ENCODE peak calls at places on chromosome 17, in six cellular contexts. M is stomach, J is psoas muscle, K is colonic mucosa, T is GM23338, S is tibial artery. H is an unnamed sample.

GRCh38 chr17:31558748-31559646 is 167.5 kb downstream of the RAB11FIP4 start:
- DNase-seq in M (peak; percentile 79), J (peak; percentile 83), K (peak; percentile 78), T (peak; percentile 82), S (peak; percentile 90), H (peak; percentile 91)

GRCh38 chr17:65783845-65784334 is 222.4 kb upstream of the AXIN2 start:
- DNase-seq in M (no peak), J (no peak), K (peak; percentile 68), T (no peak), S (no peak), H (no peak)

GRCh38 chr17:77391668-77392375 is 251.1 kb downstream of the SEC14L1 start:
- DNase-seq in M (no peak), J (peak; percentile 76), K (peak; percentile 65), T (peak; percentile 88), S (peak; percentile 92), H (no peak)

GRCh38 chr17:17433260-17433659 is 43.5 kb upstream of the MED9 start:
- DNase-seq in M (no peak), J (no peak), K (no peak), T (peak; percentile 11), S (no peak), H (no peak)

GRCh38 chr17:4276514-4276913 is 12.7 kb upstream of the ANKFY1 start:
- DNase-seq in M (no peak), J (no peak), K (no peak), T (peak; percentile 30), S (no peak), H (no peak)

GRCh38 chr17:79733692-79734070 is 2.9 kb downstream of the ENPP7 start:
- DNase-seq in M (no peak), J (no peak), K (no peak), T (no peak), S (no peak), H (no peak)

GRCh38 chr17:8991514-8992285 is 26.2 kb upstream of the PIK3R5 start:
- DNase-seq in M (peak; percentile 70), J (peak; percentile 26), K (peak; percentile 74), T (peak; percentile 95), S (peak; percentile 83), H (no peak)

GRCh38 chr17:49180303-49180702 is 30.1 kb downstream of the GNGT2 start:
- DNase-seq in M (peak; percentile 73), J (peak; percentile 52), K (peak; percentile 77), T (peak; percentile 90), S (peak; percentile 74), H (no peak)

GRCh38 chr17:6075050-6075449 is 4.9 kb downstream of the WSCD1 start:
- DNase-seq in M (no peak), J (no peak), K (no peak), T (no peak), S (no peak), H (no peak)

GRCh38 chr17:66364508-66365203 is 62.2 kb downstream of the PRKCA start:
- DNase-seq in M (no peak), J (no peak), K (no peak), T (no peak), S (no peak), H (no peak)

DNA sequence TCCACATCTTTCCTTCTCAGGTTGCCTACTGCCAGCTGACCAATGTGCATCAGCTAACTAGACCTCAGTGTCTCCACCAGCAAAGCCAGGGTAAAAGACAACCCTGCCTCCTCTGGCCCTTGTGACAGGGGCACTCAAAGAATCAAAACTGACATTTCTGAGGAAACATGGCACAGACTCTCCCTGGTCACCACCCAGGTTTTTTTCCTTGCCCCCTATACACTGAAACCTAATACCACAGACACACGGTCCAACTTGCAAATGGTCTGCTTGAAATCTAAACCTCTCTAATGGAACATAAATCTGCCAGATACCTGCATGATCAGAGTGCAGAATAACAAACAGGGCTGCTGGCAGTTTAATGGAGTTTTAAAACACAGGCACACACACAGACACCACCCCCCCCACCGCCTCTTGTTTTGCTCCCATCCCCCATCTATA is 19.5 kb upstream of the CORO6 start:
- DNase-seq in M (no peak), J (no peak), K (no peak), T (no peak), S (no peak), H (no peak)
- H3K27ac ChIP-seq in M (peak overlapping the region; percentile 73), J (peak overlapping the region; percentile 94), K (no peak overlapping the region), T (no peak overlapping the region), S (peak overlapping the region; percentile 70), H (peak overlapping the region; percentile 27)

DNA sequence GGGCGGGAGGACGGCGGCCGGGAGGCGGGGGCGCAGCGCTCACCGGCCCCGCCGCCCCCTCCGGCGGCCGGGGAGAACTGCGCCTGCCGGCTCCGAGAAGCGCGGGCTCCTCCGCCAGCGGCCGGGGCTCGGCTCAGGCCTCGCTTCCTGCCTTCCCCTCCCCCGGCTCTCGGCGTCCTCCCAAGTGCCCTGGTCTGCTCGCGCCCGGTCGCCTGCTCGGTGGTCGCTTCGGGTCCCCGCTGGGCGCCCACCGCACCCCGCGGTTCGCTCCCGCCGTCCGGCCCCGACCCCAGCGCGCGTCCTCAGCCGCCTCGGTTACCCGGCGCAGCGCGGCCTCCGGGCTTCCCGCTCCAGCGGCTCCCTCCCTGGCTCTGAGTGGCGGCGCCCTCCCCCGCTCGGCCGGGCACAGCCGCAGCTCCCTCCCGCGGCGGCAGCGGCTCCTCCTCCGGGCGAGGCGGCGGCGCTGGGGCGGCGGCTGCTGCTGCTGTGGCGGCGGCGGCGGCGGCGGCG is 294 bp downstream of the UBTF start:
- DNase-seq in M (peak; percentile 71), J (peak; percentile 80), K (peak; percentile 61), T (peak; percentile 80), S (peak; percentile 78), H (peak; percentile 80)
- TF ChIP-seq CTCF in M (peak; percentile 4), J (peak; percentile 62), K (peak; percentile 16), T (no peak), S (peak; percentile 46), H (no peak)

GRCh38 chr17:27413295-27413694 is 43.0 kb upstream of the KSR1 start:
- DNase-seq in M (no peak), J (no peak), K (no peak), T (no peak), S (no peak), H (no peak)
- H3K27ac ChIP-seq in M (no peak overlapping the region), J (no peak overlapping the region), K (no peak overlapping the region), T (no peak overlapping the region), S (no peak overlapping the region), H (no peak overlapping the region)

DNA sequence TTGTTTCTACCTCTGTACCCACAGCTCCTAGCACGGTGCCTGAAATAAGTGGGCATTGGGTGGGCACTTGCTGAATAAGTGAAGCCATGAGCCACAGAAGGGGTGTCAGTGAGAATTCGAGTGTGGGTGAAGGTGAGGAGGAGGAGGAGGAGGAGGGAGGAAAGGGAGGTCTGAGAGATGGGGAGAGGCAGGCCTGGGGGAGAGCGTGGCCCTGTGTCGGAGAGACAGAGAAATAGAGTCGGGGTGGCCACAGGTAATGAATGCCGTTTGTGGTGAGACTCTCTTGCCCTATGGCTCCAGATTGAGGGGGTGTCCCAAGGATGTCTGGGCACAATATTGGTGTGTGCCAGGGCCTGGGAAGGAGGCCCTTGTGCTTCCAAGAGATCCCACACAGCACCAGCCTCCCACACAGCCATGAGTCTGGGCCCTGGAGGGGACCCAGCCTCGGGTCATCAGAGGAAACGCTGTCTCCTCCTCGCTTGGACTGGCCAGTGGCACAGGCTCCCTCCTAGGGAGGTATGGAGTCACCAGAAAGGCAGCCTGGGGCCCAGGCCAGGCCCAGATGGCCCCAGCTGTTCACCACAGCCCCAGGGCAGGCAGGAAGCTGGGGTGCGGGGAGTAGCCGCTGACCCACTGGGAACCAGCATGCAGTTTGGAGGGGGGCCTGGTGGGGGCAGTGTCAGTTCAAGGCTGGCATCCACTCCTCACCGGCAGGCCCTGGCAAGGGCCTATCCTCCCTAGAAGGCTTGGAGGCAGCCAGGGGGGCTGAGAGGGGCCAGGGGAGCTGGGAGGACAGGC is 49.0 kb downstream of the SDK2 start:
- DNase-seq in M (peak; percentile 31), J (peak; percentile 25), K (peak; percentile 53), T (peak; percentile 72), S (no peak), H (no peak)
- TF ChIP-seq CTCF in M (no peak), J (peak; percentile 56), K (peak; percentile 29), T (peak; percentile 52), S (peak; percentile 18), H (no peak)

DNA sequence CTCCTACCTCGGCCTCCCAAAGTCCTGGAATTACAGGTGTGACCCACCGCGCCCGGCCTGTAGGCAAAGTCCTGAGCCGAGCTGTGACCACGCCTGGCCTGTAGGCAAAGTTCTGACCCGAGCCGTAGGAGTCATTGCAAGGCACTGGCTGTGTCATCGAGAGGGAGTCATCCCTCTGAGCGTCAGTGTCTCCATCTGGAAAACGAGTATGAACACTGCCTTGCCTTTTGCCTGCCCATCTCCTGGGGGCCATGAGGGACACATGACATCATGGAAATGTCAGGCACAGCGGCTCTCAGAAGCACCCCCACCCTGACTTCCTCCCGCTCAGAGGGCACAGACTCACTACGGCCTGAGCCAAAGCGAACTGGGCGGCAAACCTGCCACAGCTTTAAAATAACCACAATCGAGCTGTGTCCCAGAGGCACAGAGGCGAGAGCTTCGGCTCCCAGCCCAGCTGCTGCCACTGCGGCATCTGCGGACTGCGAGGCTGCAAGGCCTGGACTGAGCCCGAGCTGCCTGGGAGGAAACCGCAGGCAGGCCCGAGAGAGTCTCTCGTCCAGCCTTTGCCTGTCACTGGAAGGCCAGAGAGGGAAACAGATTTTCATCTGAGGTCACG is 50.8 kb downstream of the RPH3AL start:
- DNase-seq in M (no peak), J (peak; percentile 61), K (peak; percentile 51), T (no peak), S (no peak), H (no peak)
- H3K27ac ChIP-seq in M (peak overlapping the region; percentile 56), J (peak overlapping the region; percentile 50), K (peak overlapping the region; percentile 74), T (no peak overlapping the region), S (no peak overlapping the region), H (no peak overlapping the region)